ENCODE peak calls at places on chromosome 4, in four cellular contexts. V, W, J and H are unnamed samples.
A peak's percentile ranks its signal among the peaks of the same experiment; 100 is the strongest.

GRCh38 chr4:149884046-149884445 is 68.4 kb upstream of the IQCM start:
- DNase-seq in V (no peak), W (peak; percentile 82), J (no peak), H (no peak)

GRCh38 chr4:83207497-83208105 is 77.0 kb downstream of the COQ2 start:
- DNase-seq in V (no peak), W (peak; percentile 91), J (peak; percentile 47), H (no peak)

GRCh38 chr4:152534541-152535231 is 1.2 kb downstream of the FBXW7 start:
- DNase-seq in V (peak; percentile 70), W (peak; percentile 12), J (peak; percentile 15), H (peak; percentile 62)

GRCh38 chr4:156889616-156890594 is 81.7 kb downstream of the PDGFC start:
- DNase-seq in V (peak; percentile 72), W (peak; percentile 87), J (peak; percentile 94), H (no peak)

GRCh38 chr4:11632488-11632887 is 203.8 kb upstream of the HS3ST1 start:
- DNase-seq in V (no peak), W (no peak), J (peak; percentile 56), H (no peak)

GRCh38 chr4:55008166-55009056 is 117.0 kb downstream of the KDR start:
- DNase-seq in V (no peak), W (no peak), J (peak; percentile 30), H (no peak)

GRCh38 chr4:62709618-62710252 is 1509.6 kb downstream of the ADGRL3 start:
- DNase-seq in V (no peak), W (no peak), J (peak; percentile 57), H (peak; percentile 12)

GRCh38 chr4:44415251-44415650 is 33.4 kb downstream of the KCTD8 start:
- DNase-seq in V (no peak), W (no peak), J (no peak), H (no peak)

GRCh38 chr4:80107374-80107773 is 34.3 kb upstream of the ANTXR2 start:
- DNase-seq in V (no peak), W (no peak), J (peak; percentile 21), H (no peak)

GRCh38 chr4:89305712-89306437 is 1.7 kb downstream of the GPRIN3 start:
- DNase-seq in V (no peak), W (peak; percentile 31), J (peak; percentile 38), H (no peak)

GRCh38 chr4:128700659-128701350 is 108.7 kb upstream of the JADE1 start:
- DNase-seq in V (no peak), W (peak; percentile 43), J (no peak), H (no peak)

GRCh38 chr4:73181231-73181630 is 77.4 kb downstream of the ANKRD17 start:
- DNase-seq in V (no peak), W (no peak), J (no peak), H (no peak)

GRCh38 chr4:145098675-145099037 is 545 bp downstream of the ABCE1 start:
- DNase-seq in V (no peak), W (peak; percentile 56), J (peak; percentile 76), H (no peak)

GRCh38 chr4:94828882-94829281 is 71.1 kb downstream of the BMPR1B start:
- DNase-seq in V (no peak), W (no peak), J (no peak), H (no peak)

GRCh38 chr4:12949719-12950118 is 534.4 kb downstream of the RAB28 start:
- DNase-seq in V (no peak), W (no peak), J (no peak), H (no peak)

GRCh38 chr4:183830438-183830985 is 74.6 kb upstream of the STOX2 start:
- DNase-seq in V (no peak), W (no peak), J (no peak), H (no peak)

GRCh38 chr4:103292959-103293358 is 94.8 kb upstream of the CENPE start:
- DNase-seq in V (no peak), W (no peak), J (no peak), H (no peak)

GRCh38 chr4:111630705-111631104 is 514.5 kb upstream of the FAM241A start:
- DNase-seq in V (no peak), W (peak; percentile 52), J (peak; percentile 59), H (no peak)

GRCh38 chr4:140252144-140252741 is 98.3 kb upstream of the MAML3 start:
- DNase-seq in V (no peak), W (peak; percentile 3), J (no peak), H (peak; percentile 21)

GRCh38 chr4:109631709-109632108 is 71.5 kb downstream of the CASP6 start:
- DNase-seq in V (no peak), W (no peak), J (no peak), H (no peak)

GRCh38 chr4:106981431-106981830 is 54.7 kb downstream of the DKK2 start:
- DNase-seq in V (no peak), W (no peak), J (no peak), H (no peak)

GRCh38 chr4:48904101-48904500 is 2.5 kb downstream of the OCIAD2 start:
- DNase-seq in V (no peak), W (no peak), J (no peak), H (no peak)

GRCh38 chr4:87974856-87975462 is 555 bp upstream of the SPP1 start:
- DNase-seq in V (no peak), W (no peak), J (no peak), H (no peak)

GRCh38 chr4:13349096-13349495 is 135.0 kb downstream of the RAB28 start:
- DNase-seq in V (no peak), W (peak; percentile 92), J (peak; percentile 71), H (no peak)

GRCh38 chr4:109184421-109184956 is 118.0 kb downstream of the COL25A1 start:
- DNase-seq in V (no peak), W (peak; percentile 18), J (peak; percentile 18), H (no peak)

GRCh38 chr4:7333801-7334421 is 100.8 kb downstream of the PSAPL1 start:
- DNase-seq in V (peak; percentile 64), W (peak; percentile 17), J (no peak), H (no peak)
- TF ChIP-seq CTCF in V (no peak), W (no peak), J (no peak), H (no peak)

GRCh38 chr4:20301161-20301560 is 49.5 kb downstream of the SLIT2 start:
- DNase-seq in V (no peak), W (no peak), J (peak; percentile 37), H (no peak)

GRCh38 chr4:20297246-20297645 is 45.5 kb downstream of the SLIT2 start:
- DNase-seq in V (no peak), W (peak; percentile 77), J (peak; percentile 44), H (no peak)

GRCh38 chr4:20298986-20299385 is 47.3 kb downstream of the SLIT2 start:
- DNase-seq in V (no peak), W (no peak), J (peak; percentile 64), H (no peak)

GRCh38 chr4:20297800-20298199 is 46.1 kb downstream of the SLIT2 start:
- DNase-seq in V (no peak), W (no peak), J (no peak), H (no peak)

DNA sequence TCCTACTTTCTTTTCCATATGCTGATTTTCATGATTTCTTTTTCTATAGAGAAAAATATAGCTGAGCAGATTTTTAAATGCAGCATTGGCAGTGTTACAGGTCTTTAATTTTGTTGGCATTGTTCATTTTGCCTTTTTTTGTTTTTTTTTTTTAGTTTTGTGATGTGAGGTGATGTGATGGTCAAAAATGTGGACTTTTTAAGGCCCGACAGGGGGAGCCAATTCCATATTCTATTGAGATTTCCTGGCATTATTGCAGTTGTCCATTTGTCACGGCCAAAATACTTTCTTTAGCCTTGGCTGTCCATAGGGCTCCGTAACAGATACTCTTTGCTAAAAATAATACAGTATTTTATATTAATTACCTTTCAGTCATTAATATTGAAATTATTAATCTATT is 47.8 kb downstream of the SLIT2 start:
- DNase-seq in V (no peak), W (peak; percentile 41), J (peak; percentile 84), H (peak; percentile 11)
- TF ChIP-seq CTCF in V (no peak), W (peak; percentile 54), J (peak; percentile 57), H (peak; percentile 68)

DNA sequence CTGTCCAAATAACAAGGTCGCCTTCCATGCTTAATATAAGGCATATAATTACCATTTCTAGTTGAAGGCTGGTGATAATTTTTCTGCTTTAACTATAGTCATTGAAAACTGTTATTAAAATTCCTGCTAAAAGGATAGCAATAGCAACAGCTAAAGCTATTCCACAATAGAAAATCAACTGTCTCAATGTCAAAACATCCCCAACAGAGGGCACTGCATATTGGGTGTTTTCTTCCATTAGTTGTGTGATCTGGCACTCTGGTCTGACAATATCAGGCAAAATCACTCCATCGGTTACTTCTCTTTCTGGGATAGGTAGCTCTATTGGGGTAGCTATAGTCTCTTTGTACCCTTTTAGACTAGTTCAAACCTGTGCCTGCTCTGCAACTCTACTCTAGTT is 53.5 kb downstream of the TMPRSS11F start:
- DNase-seq in V (no peak), W (no peak), J (no peak), H (no peak)
- TF ChIP-seq CTCF in V (no peak), W (no peak), J (no peak), H (no peak)

GRCh38 chr4:77120888-77121508 is 36.0 kb upstream of the CCNG2 start:
- DNase-seq in V (no peak), W (no peak), J (no peak), H (no peak)
- TF ChIP-seq CTCF in V (no peak), W (no peak), J (no peak), H (no peak)